ENCODE peak calls at places on chromosomes 3 and 15, in four cellular contexts. Y is K562, R is GM12878, M is HepG2. E is an unnamed sample.

GRCh38 chr3:141686477-141687280 is 51.4 kb upstream of the RNF7 start:
- DNase-seq in Y (no peak), R (no peak), M (peak), E (no peak)

GRCh38 chr3:141465221-141465620 is 21.6 kb upstream of the RASA2 start:
- DNase-seq in Y (no peak), R (no peak), M (no peak), E (no peak)

GRCh38 chr3:53496984-53497383 is 2.6 kb downstream of the CACNA1D start:
- DNase-seq in Y (no peak), R (no peak), M (no peak), E (no peak)

GRCh38 chr15:67013696-67014095 is 51.7 kb upstream of the SMAD3 start:
- DNase-seq in Y (no peak), R (no peak), M (no peak), E (peak)

GRCh38 chr3:124383846-124384483 is 346.3 kb upstream of the UMPS start:
- DNase-seq in Y (no peak), R (no peak), M (no peak), E (no peak)

GRCh38 chr15:98241032-98241554 is 280.6 kb downstream of the ARRDC4 start:
- DNase-seq in Y (no peak), R (no peak), M (no peak), E (no peak)

GRCh38 chr3:43505351-43505750 is 116.5 kb downstream of the ANO10 start:
- DNase-seq in Y (no peak), R (no peak), M (no peak), E (no peak)

GRCh38 chr15:65409284-65409631 is 13.5 kb downstream of the IGDCC4 start:
- DNase-seq in Y (no peak), R (no peak), M (peak), E (no peak)

GRCh38 chr3:58161435-58162398 is 49.1 kb downstream of the DNASE1L3 start:
- DNase-seq in Y (peak), R (no peak), M (no peak), E (no peak)

GRCh38 chr3:66693461-66693912 is 192.7 kb upstream of the LRIG1 start:
- DNase-seq in Y (no peak), R (no peak), M (no peak), E (no peak)

GRCh38 chr3:171306631-171307030 is 153.6 kb downstream of the TNIK start:
- DNase-seq in Y (no peak), R (no peak), M (no peak), E (no peak)

GRCh38 chr3:23913873-23914743 is 2.7 kb downstream of the NKIRAS1 start:
- DNase-seq in Y (no peak), R (no peak), M (no peak), E (no peak)

GRCh38 chr3:135148431-135148830 is 353.4 kb downstream of the EPHB1 start:
- DNase-seq in Y (no peak), R (no peak), M (no peak), E (no peak)

GRCh38 chr15:87461621-87462020 is 794.9 kb downstream of the NTRK3 start:
- DNase-seq in Y (no peak), R (no peak), M (no peak), E (no peak)

GRCh38 chr15:38283010-38283409 is 30.4 kb downstream of the SPRED1 start:
- DNase-seq in Y (no peak), R (no peak), M (no peak), E (no peak)

GRCh38 chr3:131322946-131323505 is 58.5 kb upstream of the NUDT16 start:
- DNase-seq in Y (no peak), R (no peak), M (no peak), E (no peak)

GRCh38 chr3:188792788-188793187 is 379.0 kb upstream of the TPRG1 start:
- DNase-seq in Y (no peak), R (no peak), M (peak), E (peak)

GRCh38 chr3:138043266-138044029 is 33.5 kb downstream of the CLDN18 start:
- DNase-seq in Y (no peak), R (no peak), M (no peak), E (no peak)

GRCh38 chr3:129940086-129940485 is 34.4 kb upstream of the TRH start:
- DNase-seq in Y (no peak), R (no peak), M (no peak), E (no peak)

GRCh38 chr3:13853256-13853977 is 26.5 kb downstream of the WNT7A start:
- DNase-seq in Y (no peak), R (no peak), M (no peak), E (no peak)

GRCh38 chr3:24088782-24089181 is 143.7 kb downstream of the NR1D2 start:
- DNase-seq in Y (peak), R (no peak), M (peak), E (no peak)

GRCh38 chr15:68391084-68391483 is 40.9 kb downstream of the ITGA11 start:
- DNase-seq in Y (no peak), R (no peak), M (no peak), E (peak)

DNA sequence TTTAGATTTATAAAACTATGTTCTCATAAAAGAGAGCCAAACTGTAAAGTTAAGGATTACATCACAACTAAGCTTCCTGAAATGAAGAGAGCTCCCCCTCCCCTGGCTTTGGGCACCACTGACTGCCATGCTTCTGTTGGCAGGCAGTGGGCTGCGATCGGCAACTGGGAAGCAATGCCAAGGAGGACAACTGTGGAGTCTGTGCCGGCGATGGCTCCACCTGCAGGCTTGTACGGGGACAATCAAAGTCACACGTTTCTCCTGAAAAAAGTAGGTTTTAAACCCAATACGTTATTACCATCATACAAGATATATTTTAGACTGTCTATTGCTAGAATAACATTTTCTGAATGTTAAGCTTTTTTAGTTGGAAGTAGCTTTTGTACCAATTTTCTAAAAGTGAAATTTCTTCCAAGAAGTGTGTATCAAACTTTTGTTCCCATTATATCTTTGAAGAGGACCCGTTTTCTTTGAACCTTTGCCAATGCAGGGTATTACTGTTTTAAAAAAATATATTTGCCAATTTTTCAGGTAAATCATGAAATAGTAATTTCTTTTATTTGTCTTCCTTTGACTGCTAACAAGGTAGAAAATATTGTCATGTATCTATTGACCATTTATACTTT is 184.1 kb downstream of the ADAMTSL3 start:
- DNase-seq in Y (peak), R (no peak), M (peak), E (peak)
- TF ChIP-seq ESRRA in Y (no peak), R (no peak), M (no peak), E (no peak)

DNA sequence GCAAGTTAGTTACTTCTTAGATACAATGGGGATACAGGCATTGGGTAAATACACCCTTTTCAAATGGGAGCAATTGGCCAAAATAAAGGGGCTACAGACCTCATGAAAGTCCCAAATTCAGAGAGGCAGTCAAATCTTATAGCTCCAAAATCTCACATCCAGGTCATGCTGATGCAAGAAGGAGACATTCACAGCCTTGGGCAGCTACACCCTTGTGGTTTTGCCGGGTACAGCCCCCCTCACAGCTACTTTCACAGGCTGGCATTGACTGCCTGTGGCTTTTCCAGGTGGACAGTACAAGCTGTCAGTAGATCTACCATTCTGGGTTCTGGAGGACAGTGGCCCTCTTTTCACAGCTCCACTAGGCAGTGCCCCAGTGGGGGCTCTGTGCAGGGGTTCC is 17.5 kb upstream of the PLSCR1 start:
- DNase-seq in Y (no peak), R (no peak), M (no peak), E (no peak)
- TF ChIP-seq ATF3 in Y (peak), R (no peak), M (no peak), E (no peak)

GRCh38 chr3:101383656-101384055 is 63.3 kb upstream of the IMPG2 start:
- DNase-seq in Y (no peak), R (no peak), M (no peak), E (no peak)

GRCh38 chr3:101384426-101384825 is 64.1 kb upstream of the IMPG2 start:
- DNase-seq in Y (no peak), R (no peak), M (no peak), E (no peak)

GRCh38 chr3:101383156-101383575 is 62.8 kb upstream of the IMPG2 start:
- DNase-seq in Y (no peak), R (no peak), M (no peak), E (peak)

GRCh38 chr3:101379695-101380376 is 59.5 kb upstream of the IMPG2 start:
- DNase-seq in Y (no peak), R (peak), M (no peak), E (no peak)

DNA sequence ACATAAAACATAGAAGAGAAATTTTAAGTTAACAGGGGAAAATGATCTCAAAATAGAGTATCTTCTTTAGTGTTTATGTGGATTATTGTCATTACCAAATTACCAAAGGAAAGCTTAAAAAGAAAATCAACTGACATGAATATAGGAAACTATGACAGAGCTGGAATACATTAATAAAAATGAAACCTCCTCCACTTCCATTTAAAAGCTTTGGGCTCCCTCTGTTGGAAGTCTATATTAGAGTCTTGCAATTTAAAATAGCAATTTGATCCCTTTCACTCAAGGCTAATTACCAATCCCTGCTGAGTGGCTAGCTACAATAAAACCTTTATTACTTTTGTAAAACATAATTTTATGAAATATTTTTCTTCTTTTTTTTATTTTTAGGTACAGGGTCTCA is 61.4 kb upstream of the IMPG2 start:
- DNase-seq in Y (no peak), R (no peak), M (peak), E (no peak)
- TF ChIP-seq ESRRA in Y (no peak), R (no peak), M (no peak), E (no peak)

DNA sequence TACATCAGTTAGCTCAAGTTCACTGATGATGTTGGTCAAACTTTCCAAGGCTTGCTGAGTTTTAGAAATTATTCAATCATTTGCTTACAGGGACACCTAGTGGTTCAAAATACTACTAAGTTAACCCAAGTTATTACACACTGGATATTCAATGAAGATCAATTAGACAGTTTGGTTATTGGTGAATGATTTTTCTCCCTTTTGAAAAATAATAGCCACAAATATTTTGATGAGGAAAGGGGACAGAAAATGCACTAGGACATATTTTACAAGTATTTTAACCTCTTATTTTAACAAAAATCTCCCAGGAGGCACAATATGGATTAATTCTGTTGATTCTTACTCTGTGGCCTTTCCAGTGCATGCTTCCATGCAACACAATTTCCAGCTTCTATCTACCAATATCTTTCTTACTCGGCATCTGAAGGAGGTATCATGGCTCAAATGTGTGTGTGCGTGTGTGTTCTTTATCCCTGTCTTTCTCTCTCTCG is 20.1 kb upstream of the GOLGA6L2 start:
- DNase-seq in Y (peak), R (no peak), M (peak), E (no peak)
- TF ChIP-seq ATF3 in Y (no peak), R (no peak), M (no peak), E (no peak)